ENCODE peak calls at places on chromosome 3, in five cellular contexts. H is lung; M is natural killer cell; D is upper lobe of right lung; Q is activated CD8-positive, alpha-beta T cell treated with anti-CD3 and anti-CD28 coated beads for 36 hours. U is an unnamed sample.

GRCh38 chr3:149589332-149589731 is 68.5 kb downstream of the WWTR1 start:
- ATAC-seq in H (no peak), M (no peak), D (no peak), Q (no peak), U (no peak)

GRCh38 chr3:126017310-126017709 is 48.3 kb downstream of the ROPN1B start:
- ATAC-seq in H (no peak), M (no peak), D (no peak), Q (no peak), U (no peak)

GRCh38 chr3:132753946-132754345 is 31.7 kb upstream of the NPHP3 start:
- ATAC-seq in H (no peak), M (no peak), D (no peak), Q (no peak), U (no peak)

GRCh38 chr3:20185364-20185732 is 658 bp downstream of the SGO1 start:
- ATAC-seq in H (no peak), M (no peak), D (no peak), Q (peak), U (no peak)

GRCh38 chr3:48949376-48949717 is 30.7 kb downstream of the ARIH2 start:
- ATAC-seq in H (no peak), M (no peak), D (peak), Q (no peak), U (peak)

GRCh38 chr3:128742821-128743594 is 17.0 kb downstream of the RAB7A start:
- ATAC-seq in H (no peak), M (no peak), D (peak), Q (no peak), U (peak)

GRCh38 chr3:142270407-142270806 is 45.0 kb upstream of the GK5 start:
- ATAC-seq in H (no peak), M (peak), D (peak), Q (peak), U (no peak)

GRCh38 chr3:171187706-171188290 is 161.3 kb upstream of the SLC2A2 start:
- ATAC-seq in H (no peak), M (peak), D (peak), Q (no peak), U (peak)

GRCh38 chr3:187955076-187955952 is 198.6 kb upstream of the LPP start:
- ATAC-seq in H (peak), M (no peak), D (peak), Q (no peak), U (peak)

GRCh38 chr3:4533489-4534443 is 40.6 kb downstream of the ITPR1 start:
- ATAC-seq in H (peak), M (no peak), D (peak), Q (no peak), U (no peak)

GRCh38 chr3:157368171-157368570 is 68.5 kb upstream of the PTX3 start:
- ATAC-seq in H (no peak), M (no peak), D (no peak), Q (no peak), U (no peak)

GRCh38 chr3:108394563-108394962 is 98.2 kb downstream of the HHLA2 start:
- ATAC-seq in H (no peak), M (peak), D (no peak), Q (no peak), U (no peak)

GRCh38 chr3:69524826-69525225 is 138.9 kb upstream of the FRMD4B start:
- ATAC-seq in H (no peak), M (no peak), D (peak), Q (no peak), U (no peak)

GRCh38 chr3:50204804-50205718 is at the start of gene SLC38A3:
- ATAC-seq in H (no peak), M (peak), D (peak), Q (peak), U (peak)

GRCh38 chr3:71786551-71786950 is 1.6 kb upstream of the PROK2 start:
- ATAC-seq in H (no peak), M (no peak), D (no peak), Q (no peak), U (no peak)

GRCh38 chr3:160587105-160587504 is 21.7 kb upstream of the KPNA4 start:
- ATAC-seq in H (no peak), M (no peak), D (no peak), Q (no peak), U (no peak)

GRCh38 chr3:187822402-187822801 is 77.1 kb upstream of the BCL6 start:
- ATAC-seq in H (no peak), M (peak), D (no peak), Q (peak), U (no peak)

GRCh38 chr3:183213941-183214612 is 39.0 kb upstream of the B3GNT5 start:
- ATAC-seq in H (no peak), M (no peak), D (no peak), Q (no peak), U (no peak)

U was measured in esophagus mucosa.